ENCODE peak calls at places on chromosomes 7 and 10, in five cellular contexts. P, Z, B, I and H are unnamed samples.

GRCh38 chr10:10872035-10872673 is 145.5 kb upstream of the CELF2 start:
- DNase-seq in B (no peak), I (peak; percentile 6), Z (no peak), P (no peak), H (no peak)

GRCh38 chr10:28818645-28819036 is 141.3 kb downstream of the BAMBI start:
- DNase-seq in I (no peak), P (no peak), Z (no peak), B (no peak), H (no peak)

GRCh38 chr10:12981570-12981969 is 19.9 kb downstream of the CCDC3 start:
- DNase-seq in B (no peak), Z (no peak), P (no peak), I (no peak), H (no peak)

GRCh38 chr7:36391436-36392198 is 2.0 kb downstream of the ANLN start:
- DNase-seq in Z (no peak), P (no peak), I (peak; percentile 63), B (no peak), H (no peak)

GRCh38 chr10:16822726-16823360 is 5.6 kb upstream of the RSU1 start:
- DNase-seq in B (no peak), Z (no peak), P (no peak), I (no peak), H (no peak)

GRCh38 chr7:94183289-94183749 is 179.2 kb upstream of the BET1 start:
- DNase-seq in I (peak; percentile 100), B (no peak), P (no peak), Z (peak; percentile 39), H (no peak)

GRCh38 chr7:28858206-28858605 is 99.9 kb downstream of the TRIL start:
- DNase-seq in B (no peak), I (no peak), P (no peak), Z (no peak), H (no peak)

GRCh38 chr7:140649566-140650205 is 9.1 kb upstream of the DENND2A start:
- DNase-seq in Z (no peak), I (no peak), B (no peak), P (no peak), H (no peak)

GRCh38 chr10:78916227-78916626 is 152.5 kb upstream of the ZMIZ1 start:
- DNase-seq in B (peak; percentile 92), I (no peak), P (no peak), Z (no peak), H (no peak)

GRCh38 chr7:1360521-1360971 is 98.7 kb downstream of the MICALL2 start:
- DNase-seq in Z (peak; percentile 15), B (peak; percentile 80), I (no peak), P (no peak), H (no peak)

GRCh38 chr7:18212788-18213187 is 185.1 kb upstream of the PRPS1L1 start:
- DNase-seq in P (no peak), Z (no peak), B (no peak), I (no peak), H (no peak)

GRCh38 chr10:57096044-57096443 is 735.0 kb upstream of the ZWINT start:
- DNase-seq in I (no peak), Z (no peak), P (no peak), B (peak; percentile 32), H (no peak)

GRCh38 chr7:136133491-136133990 is 156.4 kb upstream of the MTPN start:
- DNase-seq in Z (no peak), P (no peak), B (no peak), I (no peak), H (no peak)

GRCh38 chr7:36658603-36659516 is 65.4 kb downstream of the AOAH start:
- DNase-seq in Z (peak; percentile 27), P (no peak), B (no peak), I (peak; percentile 99), H (no peak)

GRCh38 chr7:41116817-41117216 is 586.1 kb downstream of the INHBA start:
- DNase-seq in Z (no peak), I (no peak), B (no peak), P (no peak), H (no peak)

GRCh38 chr10:112711366-112711765 is 238.7 kb upstream of the TCF7L2 start:
- DNase-seq in Z (no peak), P (no peak), B (no peak), I (no peak), H (no peak)

GRCh38 chr10:31121797-31122586 is 90.3 kb upstream of the ZNF438 start:
- DNase-seq in B (no peak), I (no peak), P (no peak), Z (no peak), H (no peak)

GRCh38 chr10:132135398-132135872 is 51.3 kb upstream of the DPYSL4 start:
- DNase-seq in P (no peak), B (peak; percentile 88), I (no peak), Z (peak; percentile 73), H (no peak)